ENCODE peak calls at places on chromosomes 6 and 20, in five cellular contexts. L, A, P, K and H are unnamed samples. For H3K4me1 and H3K9me3, the result is how much of the 10 kb centered on the place peaks cover.

GRCh38 chr6:58073263-58073662 is 755.8 kb downstream of the PRIM2 start:
- DNase-seq in A (no peak), P (no peak), L (no peak), K (no peak), H (no peak)

GRCh38 chr20:40293740-40294139 is 395.3 kb downstream of the MAFB start:
- DNase-seq in A (peak), L (no peak), P (no peak), K (no peak), H (peak)

GRCh38 chr20:34328928-34329677 is 25.9 kb upstream of the AHCY start:
- DNase-seq in A (no peak), L (no peak), K (no peak), P (no peak), H (no peak)

GRCh38 chr6:56758120-56758519 is 115.4 kb upstream of the DST start:
- DNase-seq in L (no peak), P (no peak), A (no peak), K (no peak), H (no peak)

GRCh38 chr20:62151225-62151624 is 7.7 kb downstream of the SS18L1 start:
- DNase-seq in K (no peak), L (no peak), A (no peak), P (no peak), H (no peak)

GRCh38 chr6:98833101-98834059 is 994 bp upstream of the POU3F2 start:
- DNase-seq in A (peak), P (peak), K (no peak), L (no peak), H (peak)

GRCh38 chr6:143348531-143348930 is 102.0 kb downstream of the ADAT2 start:
- DNase-seq in P (no peak), A (no peak), L (no peak), K (no peak), H (no peak)

GRCh38 chr6:15681946-15682345 is 19.1 kb upstream of the DTNBP1 start:
- DNase-seq in A (no peak), L (no peak), P (no peak), K (no peak), H (no peak)

GRCh38 chr20:62804021-62804631 is 509 bp upstream of the OGFR start:
- DNase-seq in P (peak), A (no peak), L (no peak), K (no peak), H (no peak)

GRCh38 chr6:47135772-47136171 is 93.6 kb upstream of the ADGRF1 start:
- DNase-seq in A (peak), L (peak), P (no peak), K (no peak), H (no peak)

GRCh38 chr6:107956586-107957164 is 1.3 kb downstream of the SEC63 start:
- DNase-seq in A (peak), K (no peak), L (peak), P (no peak), H (no peak)

GRCh38 chr6:106924699-106925523 is 49.6 kb downstream of the CD24 start:
- DNase-seq in P (peak), A (no peak), K (no peak), L (no peak), H (no peak)

GRCh38 chr20:2093200-2093781 is 8.3 kb upstream of the STK35 start:
- DNase-seq in A (no peak), L (peak), P (peak), K (no peak), H (no peak)

GRCh38 chr6:26394289-26394688 is 7.8 kb upstream of the BTN3A1 start:
- DNase-seq in P (peak), K (no peak), A (peak), L (peak), H (no peak)

GRCh38 chr20:32858873-32859372 is at the start of gene EFCAB8:
- DNase-seq in L (no peak), P (no peak), K (no peak), A (peak), H (no peak)

GRCh38 chr6:168892031-168892430 is 361.6 kb downstream of the THBS2 start:
- DNase-seq in P (peak), A (no peak), K (no peak), L (no peak), H (no peak)

GRCh38 chr20:44412402-44413144 is 57.1 kb downstream of the HNF4A start:
- DNase-seq in K (no peak), A (no peak), L (no peak), P (no peak), H (no peak)

GRCh38 chr6:161139766-161140553 is 133.9 kb downstream of the AGPAT4 start:
- DNase-seq in K (peak), L (no peak), P (peak), A (no peak), H (peak)
- H3K4me1 ChIP-seq in K (under half), L (under half), P (under half), A (under half), H (under half)

GRCh38 chr20:16537025-16537665 is 36.1 kb downstream of the KIF16B start:
- DNase-seq in A (no peak), L (no peak), P (no peak), K (no peak), H (no peak)

GRCh38 chr20:16538779-16539178 is 34.5 kb downstream of the KIF16B start:
- DNase-seq in A (peak), K (no peak), P (no peak), L (no peak), H (no peak)

GRCh38 chr20:16537918-16538317 is 35.3 kb downstream of the KIF16B start:
- DNase-seq in A (no peak), P (no peak), L (peak), K (no peak), H (no peak)

GRCh38 chr20:16533493-16533892 is 39.8 kb downstream of the KIF16B start:
- DNase-seq in K (no peak), P (no peak), L (no peak), A (no peak), H (no peak)

GRCh38 chr20:16535281-16535680 is 38.0 kb downstream of the KIF16B start:
- DNase-seq in P (no peak), L (no peak), K (no peak), A (no peak), H (no peak)
- H3K9me3 ChIP-seq in P (under half), L (under half), K (under half), A (under half), H (under half)

DNA sequence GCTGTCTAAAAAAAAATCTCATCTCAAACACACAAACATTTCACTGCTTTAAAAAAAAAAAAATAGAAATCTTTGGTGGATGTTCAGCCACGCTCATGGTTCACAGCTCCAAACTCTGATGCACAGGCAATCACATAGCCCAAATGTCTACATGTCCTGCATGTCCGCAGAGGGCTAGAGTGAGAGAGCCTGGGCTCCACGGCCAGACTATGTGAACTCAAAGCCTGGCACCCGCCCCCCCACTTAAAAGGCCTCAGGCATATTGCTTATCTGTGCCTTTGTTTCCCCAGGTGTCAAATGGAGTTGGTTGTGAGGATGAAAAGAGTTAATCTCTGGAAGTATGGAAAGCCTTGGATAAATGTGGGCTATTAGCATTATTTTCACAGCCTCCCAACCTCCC is 10.5 kb upstream of the PTGIS start:
- DNase-seq in A (no peak), P (no peak), L (no peak), K (no peak), H (peak)
- H3K4me1 ChIP-seq in A (under half), P (under half), L (under half), K (under half), H (under half)

DNA sequence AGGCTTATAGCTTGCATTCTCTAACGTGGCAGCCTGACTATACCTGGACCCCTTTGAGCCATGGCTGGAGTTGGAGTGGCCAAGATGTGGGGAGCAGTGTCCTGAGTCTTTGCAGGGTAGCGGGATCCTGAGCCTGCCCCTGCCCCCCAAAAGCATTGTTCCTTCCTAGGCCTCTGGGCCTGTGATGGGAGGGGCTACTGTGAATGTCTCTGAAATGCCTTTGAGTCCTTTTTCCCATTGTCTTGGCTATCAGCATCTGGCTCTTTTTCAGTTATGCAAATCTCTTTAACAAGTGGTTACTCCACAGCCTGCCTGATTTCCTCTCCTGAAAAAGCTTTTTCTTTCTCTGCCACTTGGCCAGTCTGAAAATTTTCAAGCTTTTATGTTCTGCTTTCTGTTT is 17.0 kb upstream of the PRL start:
- DNase-seq in L (no peak), A (peak), P (no peak), K (no peak), H (no peak)
- H3K9me3 ChIP-seq in L (under half), A (under half), P (under half), K (half or more), H (under half)

DNA sequence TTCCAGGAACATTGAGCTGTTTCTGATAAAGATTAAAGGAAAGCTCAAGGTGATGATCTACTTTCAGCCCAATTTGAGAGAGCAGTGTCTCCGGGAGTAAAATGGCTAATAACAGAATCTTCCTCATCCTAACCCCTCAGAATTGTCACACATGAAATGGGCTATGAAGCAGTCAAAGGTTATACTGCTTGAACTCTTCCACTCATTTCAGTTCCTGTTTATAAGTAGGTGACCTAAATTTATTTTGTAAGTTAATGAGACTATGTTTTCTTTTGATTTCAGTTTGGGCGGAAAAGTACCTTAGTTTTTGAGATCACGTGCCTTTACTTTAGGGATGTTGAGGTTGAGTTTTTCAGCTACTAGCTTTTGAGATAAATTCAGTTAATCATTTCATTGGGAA is 47.2 kb downstream of the QKI start:
- DNase-seq in A (no peak), P (no peak), L (no peak), K (no peak), H (no peak)
- H3K4me1 ChIP-seq in A (half or more), P (under half), L (under half), K (half or more), H (under half)

GRCh38 chr20:22698443-22698842 is 114.1 kb upstream of the FOXA2 start:
- DNase-seq in P (no peak), A (peak), L (no peak), K (no peak), H (no peak)
- H3K9me3 ChIP-seq in P (under half), A (under half), L (under half), K (under half), H (under half)

DNA sequence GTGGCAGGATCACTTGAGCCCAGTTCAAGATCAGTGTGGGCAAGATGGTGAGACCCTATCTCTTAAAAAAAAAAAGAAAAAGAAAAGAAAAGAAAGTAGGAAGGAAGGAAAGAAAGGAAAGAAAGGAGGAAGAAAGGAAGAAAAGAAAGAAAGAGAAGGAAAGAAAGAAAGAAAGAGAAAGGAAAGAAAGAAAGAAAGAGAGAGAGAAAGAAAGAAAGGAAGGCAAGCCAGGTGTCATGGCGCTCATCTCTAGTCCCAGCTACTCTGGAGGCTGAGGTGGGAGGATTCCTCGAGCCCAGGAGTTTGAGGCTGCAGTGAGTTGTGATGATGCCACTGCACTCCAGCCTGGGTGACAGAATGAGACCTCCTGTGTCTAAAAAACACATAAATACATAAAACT is 11.5 kb upstream of the SRC start:
- DNase-seq in K (no peak), A (no peak), L (no peak), P (no peak), H (no peak)
- H3K4me1 ChIP-seq in K (under half), A (under half), L (under half), P (under half), H (half or more)